ENCODE peak calls at places on chromosomes 16 and 17, in four cellular contexts. V is GM23248; R is activated T-cell treated with anti-CD3 and anti-CD28 coated beads, Interleukin-2, amount 50 U/mL, for 4 hours; B is activated naive CD8-positive, alpha-beta T cell treated with anti-CD3 and anti-CD28 coated beads for 36 hours. T is an unnamed sample.

GRCh38 chr17:1555618-1556471 is 6.7 kb downstream of the PITPNA start:
- DNase-seq in V (no peak), R (no peak), B (no peak), T (no peak)

GRCh38 chr17:33749171-33749570 is 456.1 kb upstream of the ASIC2 start:
- DNase-seq in R (no peak), V (no peak), B (no peak), T (no peak)

GRCh38 chr17:15101175-15101574 is 164.0 kb downstream of the PMP22 start:
- DNase-seq in B (no peak), R (no peak), V (no peak), T (no peak)

GRCh38 chr17:78034429-78035091 is 76.1 kb downstream of the TNRC6C start:
- DNase-seq in V (peak; percentile 67), B (no peak), R (no peak), T (no peak)

GRCh38 chr16:9012848-9013507 is 49.3 kb upstream of the USP7 start:
- DNase-seq in R (peak; percentile 10), V (peak; percentile 22), B (no peak), T (peak; percentile 2)

GRCh38 chr16:85607331-85607765 is 5.8 kb upstream of the GSE1 start:
- DNase-seq in R (no peak), B (no peak), V (no peak), T (no peak)

GRCh38 chr16:26433807-26434206 is 632.9 kb upstream of the C16orf82 start:
- DNase-seq in V (no peak), B (no peak), R (no peak), T (no peak)

GRCh38 chr16:23682181-23682580 is 3.5 kb downstream of the PLK1 start:
- DNase-seq in R (no peak), B (no peak), V (peak; percentile 19), T (no peak)

GRCh38 chr16:87351320-87351698 is 32.3 kb downstream of the FBXO31 start:
- DNase-seq in B (no peak), R (no peak), V (no peak), T (no peak)

GRCh38 chr16:88636488-88637265 is 1.7 kb upstream of the IL17C start:
- DNase-seq in V (no peak), B (no peak), R (no peak), T (no peak)

GRCh38 chr17:74235040-74235581 is 21.7 kb downstream of the TTYH2 start:
- DNase-seq in V (no peak), R (no peak), B (no peak), T (no peak)

GRCh38 chr16:72429566-72430160 is 257.7 kb upstream of the PMFBP1 start:
- DNase-seq in V (no peak), R (no peak), B (no peak), T (no peak)

GRCh38 chr17:78557598-78558039 is 19.6 kb downstream of the DNAH17 start:
- DNase-seq in R (no peak), B (no peak), V (peak; percentile 92), T (no peak)

GRCh38 chr17:78667091-78667490 is 89.9 kb upstream of the DNAH17 start:
- DNase-seq in V (no peak), B (no peak), R (no peak), T (no peak)

GRCh38 chr17:74524751-74525725 is 6.2 kb downstream of the CD300LB start:
- DNase-seq in B (no peak), V (no peak), R (no peak), T (no peak)

GRCh38 chr17:70271672-70272071 is 102.3 kb downstream of the KCNJ2 start:
- DNase-seq in R (no peak), B (no peak), V (no peak), T (no peak)

GRCh38 chr17:80171681-80172080 is 1.9 kb downstream of the CARD14 start:
- DNase-seq in R (no peak), V (no peak), B (no peak), T (no peak)

GRCh38 chr17:81676906-81677305 is 6.7 kb downstream of the ARL16 start:
- DNase-seq in B (no peak), R (no peak), V (no peak), T (no peak)

GRCh38 chr17:13594310-13594709 is 7.4 kb downstream of the HS3ST3A1 start:
- DNase-seq in R (no peak), V (peak; percentile 38), B (no peak), T (no peak)

GRCh38 chr16:58236231-58236690 is 38.4 kb upstream of the CSNK2A2 start:
- DNase-seq in B (peak; percentile 66), V (peak; percentile 63), R (peak; percentile 52), T (peak; percentile 72)

GRCh38 chr17:77494664-77495435 is 354.1 kb downstream of the SEC14L1 start:
- DNase-seq in R (peak; percentile 75), B (peak; percentile 69), V (peak; percentile 83), T (peak; percentile 84)

GRCh38 chr16:84648595-84649510 is 542 bp downstream of the KLHL36 start:
- DNase-seq in B (peak; percentile 54), R (peak; percentile 24), V (peak; percentile 40), T (peak; percentile 51)

GRCh38 chr17:5331506-5331905 is 49.4 kb downstream of the RABEP1 start:
- DNase-seq in V (peak; percentile 20), B (no peak), R (no peak), T (no peak)

GRCh38 chr17:37735165-37735564 is 9.7 kb downstream of the HNF1B start:
- DNase-seq in R (no peak), B (no peak), V (no peak), T (no peak)

GRCh38 chr17:7138800-7139381 is 24.3 kb upstream of the ASGR2 start:
- DNase-seq in B (no peak), R (no peak), V (no peak), T (no peak)

GRCh38 chr17:6868579-6868978 is 37.0 kb upstream of the TEKT1 start:
- DNase-seq in R (no peak), B (no peak), V (no peak), T (no peak)

GRCh38 chr16:68644715-68645493 is at the start of gene CDH3:
- DNase-seq in R (peak; percentile 10), V (peak; percentile 64), B (peak; percentile 26), T (peak; percentile 28)

GRCh38 chr17:47785538-47786123 is 36.0 kb downstream of the OSBPL7 start:
- DNase-seq in V (peak; percentile 38), B (peak; percentile 50), R (no peak), T (peak; percentile 29)

GRCh38 chr16:65855171-65856145 is 511.0 kb upstream of the CDH5 start:
- DNase-seq in R (no peak), B (no peak), V (no peak), T (no peak)

GRCh38 chr16:67145746-67146145 is 5.1 kb downstream of the B3GNT9 start:
- DNase-seq in R (no peak), B (no peak), V (no peak), T (no peak)

GRCh38 chr16:4213721-4214120 is 28.2 kb downstream of the SRL start:
- DNase-seq in R (no peak), B (no peak), V (peak; percentile 37), T (no peak)

GRCh38 chr17:4742629-4743028 is 2.9 kb upstream of the CXCL16 start:
- DNase-seq in B (no peak), R (no peak), V (no peak), T (no peak)

GRCh38 chr17:72931163-72931562 is 161.3 kb downstream of the SLC39A11 start:
- DNase-seq in V (no peak), B (peak; percentile 10), R (no peak), T (no peak)

GRCh38 chr17:1604831-1605528 is 23.7 kb downstream of the SLC43A2 start:
- DNase-seq in B (no peak), V (no peak), R (no peak), T (no peak)

GRCh38 chr17:78797213-78797612 is 15.1 kb upstream of the CYTH1 start:
- DNase-seq in V (no peak), B (no peak), R (no peak), T (no peak)

GRCh38 chr17:80955078-80955477 is 36.6 kb upstream of the CHMP6 start:
- DNase-seq in V (no peak), R (no peak), B (no peak), T (no peak)

GRCh38 chr17:78127888-78128615 is 503 bp downstream of the TMC6 start:
- DNase-seq in B (peak; percentile 43), R (no peak), V (no peak), T (peak; percentile 42)

GRCh38 chr17:6413073-6413472 is 21.8 kb downstream of the AIPL1 start:
- DNase-seq in B (no peak), V (peak; percentile 52), R (no peak), T (no peak)

GRCh38 chr16:84911490-84912216 is 91.9 kb downstream of the CRISPLD2 start:
- DNase-seq in B (no peak), R (no peak), V (peak; percentile 29), T (no peak)

T was measured in activated CD4-positive, alpha-beta T cell treated with anti-CD3 and anti-CD28 coated beads, Interleukin-2, amount 50 U/mL, for 48 hours.